ENCODE peak calls at places on chromosome 5, in four cellular contexts. One of them, this sample, is unnamed.

GRCh38 chr5:3600106-3600997 is 4.7 kb downstream of the IRX1 start:
- DNase-seq in H9: peak
- DNase-seq in IMR-90: no peak
- DNase-seq in H1: no peak
- DNase-seq in this sample: peak

GRCh38 chr5:53170748-53171349 is 61.3 kb upstream of the MOCS2 start:
- DNase-seq in H1: no peak
- DNase-seq in IMR-90: peak
- DNase-seq in H9: no peak
- DNase-seq in this sample: peak

GRCh38 chr5:135222171-135222681 is 176.8 kb downstream of the MACROH2A1 start:
- DNase-seq in IMR-90: no peak
- DNase-seq in H1: no peak
- DNase-seq in H9: no peak
- DNase-seq in this sample: no peak

GRCh38 chr5:65034029-65034781 is 265.5 kb downstream of the CWC27 start:
- DNase-seq in H9: no peak
- DNase-seq in IMR-90: no peak
- DNase-seq in H1: no peak
- DNase-seq in this sample: no peak

GRCh38 chr5:97488126-97488668 is 305.1 kb upstream of the RIOK2 start:
- DNase-seq in H1: no peak
- DNase-seq in H9: no peak
- DNase-seq in IMR-90: no peak
- DNase-seq in this sample: no peak

GRCh38 chr5:74464512-74465209 is 175.9 kb downstream of the ENC1 start:
- DNase-seq in IMR-90: peak
- DNase-seq in H9: no peak
- DNase-seq in H1: no peak
- DNase-seq in this sample: no peak

GRCh38 chr5:172678902-172679301 is 37.8 kb downstream of the NEURL1B start:
- DNase-seq in IMR-90: no peak
- DNase-seq in H1: no peak
- DNase-seq in H9: no peak
- DNase-seq in this sample: no peak

GRCh38 chr5:179314606-179315355 is 30.5 kb downstream of the ADAMTS2 start:
- DNase-seq in H1: no peak
- DNase-seq in H9: no peak
- DNase-seq in IMR-90: no peak
- DNase-seq in this sample: no peak

GRCh38 chr5:120872292-120872691 is 408.2 kb downstream of the PRR16 start:
- DNase-seq in IMR-90: no peak
- DNase-seq in H9: no peak
- DNase-seq in H1: no peak
- DNase-seq in this sample: no peak

GRCh38 chr5:109160468-109160867 is 249.3 kb downstream of the PJA2 start:
- DNase-seq in IMR-90: no peak
- DNase-seq in H1: no peak
- DNase-seq in H9: no peak
- DNase-seq in this sample: no peak

GRCh38 chr5:100643473-100643872 is 108.3 kb downstream of the FAM174A start:
- DNase-seq in H1: no peak
- DNase-seq in IMR-90: no peak
- DNase-seq in H9: no peak
- DNase-seq in this sample: peak

GRCh38 chr5:9165567-9165966 is 380.3 kb downstream of the SEMA5A start:
- DNase-seq in H1: no peak
- DNase-seq in H9: no peak
- DNase-seq in IMR-90: no peak
- DNase-seq in this sample: no peak
- H4K5ac ChIP-seq in H1: no peak
- H4K5ac ChIP-seq in H9: no peak
- H4K5ac ChIP-seq in IMR-90: no peak
- H4K5ac ChIP-seq in this sample: no peak

DNA sequence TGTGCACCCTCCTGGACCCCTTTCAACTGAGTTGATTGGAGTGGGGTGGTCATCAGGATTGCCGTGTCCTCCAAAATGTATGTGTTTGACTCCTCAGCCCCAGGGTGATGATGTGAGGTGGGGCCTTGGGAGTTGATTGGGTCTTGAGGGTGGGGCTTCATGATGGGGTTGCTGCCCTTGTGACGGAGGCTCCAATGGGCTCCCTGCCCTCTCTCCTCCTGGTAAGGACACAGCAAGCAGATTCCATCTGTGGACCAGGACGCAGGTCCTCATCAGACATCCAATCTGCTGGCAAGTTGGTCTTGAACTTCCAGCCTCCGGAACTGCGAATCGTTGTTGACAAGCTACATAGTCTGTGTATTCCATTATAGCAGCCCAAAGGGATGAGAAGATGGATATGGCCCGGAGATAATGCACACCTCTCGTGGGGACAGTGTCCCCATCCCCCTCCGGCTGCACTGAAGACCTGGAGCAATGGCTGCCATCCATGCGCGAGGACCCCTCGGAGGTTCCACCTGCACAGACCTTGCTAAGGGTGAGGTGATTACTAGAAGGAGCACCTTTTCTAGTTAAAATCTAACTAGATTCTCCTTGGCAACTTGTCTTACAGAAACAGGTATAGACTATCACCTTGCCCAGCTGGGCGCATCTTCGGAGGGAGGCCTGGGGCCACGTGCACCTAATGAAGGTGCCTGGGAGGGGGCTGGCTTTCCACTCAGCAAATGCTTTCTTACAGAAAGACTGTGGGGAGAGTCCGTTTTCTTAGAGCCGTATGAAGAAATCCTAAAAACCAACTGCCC is 75.7 kb upstream of the IRX4 start:
- DNase-seq in IMR-90: no peak
- DNase-seq in H1: no peak
- DNase-seq in H9: no peak
- DNase-seq in this sample: no peak
- H2BK5ac ChIP-seq in IMR-90: no peak
- H2BK5ac ChIP-seq in H1: no peak
- H2BK5ac ChIP-seq in H9: no peak
- H2BK5ac ChIP-seq in this sample: no peak

GRCh38 chr5:122701640-122702523 is 73.0 kb upstream of the SNX2 start:
- DNase-seq in H9: no peak
- DNase-seq in H1: no peak
- DNase-seq in IMR-90: no peak
- DNase-seq in this sample: peak

GRCh38 chr5:122703214-122703613 is 71.7 kb upstream of the SNX2 start:
- DNase-seq in IMR-90: no peak
- DNase-seq in H1: no peak
- DNase-seq in H9: no peak
- DNase-seq in this sample: no peak

GRCh38 chr5:122702524-122702875 is 72.4 kb upstream of the SNX2 start:
- DNase-seq in H1: no peak
- DNase-seq in IMR-90: no peak
- DNase-seq in H9: no peak
- DNase-seq in this sample: no peak

GRCh38 chr5:122705876-122706275 is 69.0 kb upstream of the SNX2 start:
- DNase-seq in H1: no peak
- DNase-seq in H9: no peak
- DNase-seq in IMR-90: no peak
- DNase-seq in this sample: peak

DNA sequence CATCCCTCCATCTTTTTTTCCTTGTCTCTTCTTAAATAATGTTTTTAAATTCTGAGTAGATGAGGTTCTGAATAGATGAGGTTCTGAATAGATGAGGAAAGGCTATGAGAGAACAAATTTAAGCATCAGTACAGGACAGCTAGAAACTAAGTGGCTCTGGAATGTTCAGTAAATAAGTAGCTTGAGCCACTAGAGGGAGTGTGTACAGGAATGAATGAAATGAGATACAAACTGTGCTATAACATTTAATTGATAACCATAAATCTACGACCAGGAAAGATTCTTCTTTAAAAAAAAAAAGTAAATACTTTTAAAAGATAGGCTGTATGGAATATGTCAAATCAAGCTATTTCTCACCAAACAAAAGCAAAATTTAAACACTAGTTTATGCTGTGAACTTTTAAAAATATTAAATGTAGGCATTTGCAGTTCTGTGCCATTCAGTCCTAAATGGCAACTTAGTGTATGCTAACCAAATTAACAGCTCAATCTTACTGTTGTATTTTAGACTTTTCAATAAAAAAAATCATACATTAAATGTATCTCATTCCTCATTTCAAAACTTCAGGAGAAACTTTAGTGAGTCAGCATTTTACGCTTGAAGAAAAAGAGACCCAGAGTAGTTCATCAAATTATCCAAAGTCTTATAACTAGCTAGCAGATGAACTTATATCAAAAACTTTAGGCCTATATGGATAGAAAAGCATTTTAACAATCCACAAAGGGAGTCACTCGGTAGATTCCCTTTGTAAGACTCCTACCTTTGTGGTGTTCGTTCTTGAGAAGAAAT is 70.4 kb upstream of the SNX2 start:
- DNase-seq in IMR-90: peak
- DNase-seq in H1: no peak
- DNase-seq in H9: no peak
- DNase-seq in this sample: peak
- H3K4me2 ChIP-seq in IMR-90: no peak
- H3K4me2 ChIP-seq in H1: no peak
- H3K4me2 ChIP-seq in H9: no peak
- H3K4me2 ChIP-seq in this sample: no peak

GRCh38 chr5:61886214-61886613 is 419.8 kb upstream of the KIF2A start:
- DNase-seq in IMR-90: no peak
- DNase-seq in H1: no peak
- DNase-seq in H9: no peak
- DNase-seq in this sample: no peak
- H4K5ac ChIP-seq in IMR-90: no peak
- H4K5ac ChIP-seq in H1: no peak
- H4K5ac ChIP-seq in H9: no peak
- H4K5ac ChIP-seq in this sample: no peak

DNA sequence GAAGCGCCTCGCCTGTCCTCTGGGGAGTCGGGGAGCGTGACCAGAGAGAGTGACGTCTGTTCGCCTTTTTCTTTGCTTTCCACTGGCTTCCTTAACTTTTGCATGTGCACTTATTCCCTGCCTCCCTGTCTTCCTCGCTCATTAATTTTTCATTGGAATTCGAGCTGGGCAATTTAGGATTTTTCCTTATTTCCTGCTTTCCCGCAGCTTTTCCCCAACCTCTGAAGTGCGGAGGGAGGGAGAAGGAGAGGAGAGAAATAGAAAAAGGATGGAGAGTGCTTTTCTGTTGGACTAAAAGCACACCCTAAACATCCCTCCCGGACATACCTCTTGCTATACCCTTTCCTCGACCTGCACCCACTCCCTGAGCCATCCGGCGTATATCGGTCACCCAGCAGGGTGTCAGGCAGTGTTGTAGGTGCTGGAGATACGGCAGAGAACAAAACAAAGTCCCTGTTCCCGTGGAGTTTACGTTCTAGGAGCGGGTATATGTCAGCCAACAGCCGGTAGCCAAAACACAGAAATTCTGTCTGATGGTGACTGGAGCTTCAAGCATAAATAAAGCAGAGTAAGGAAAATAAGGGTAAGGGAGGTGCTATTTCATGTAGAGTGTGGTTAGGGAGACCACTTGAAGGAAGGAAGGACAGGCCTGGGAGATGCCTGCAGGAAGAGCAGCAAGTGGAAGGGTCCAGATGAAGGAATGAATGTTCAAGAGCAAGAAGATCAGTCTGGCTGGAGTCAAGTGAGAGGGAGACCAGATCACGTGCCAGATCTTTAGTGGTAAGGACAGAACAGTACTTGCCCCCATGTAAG is 612 bp upstream of the ZFR start:
- DNase-seq in H1: no peak
- DNase-seq in H9: no peak
- DNase-seq in IMR-90: peak
- DNase-seq in this sample: no peak
- H2BK5ac ChIP-seq in H1: no peak
- H2BK5ac ChIP-seq in H9: no peak
- H2BK5ac ChIP-seq in IMR-90: peak
- H2BK5ac ChIP-seq in this sample: peak

DNA sequence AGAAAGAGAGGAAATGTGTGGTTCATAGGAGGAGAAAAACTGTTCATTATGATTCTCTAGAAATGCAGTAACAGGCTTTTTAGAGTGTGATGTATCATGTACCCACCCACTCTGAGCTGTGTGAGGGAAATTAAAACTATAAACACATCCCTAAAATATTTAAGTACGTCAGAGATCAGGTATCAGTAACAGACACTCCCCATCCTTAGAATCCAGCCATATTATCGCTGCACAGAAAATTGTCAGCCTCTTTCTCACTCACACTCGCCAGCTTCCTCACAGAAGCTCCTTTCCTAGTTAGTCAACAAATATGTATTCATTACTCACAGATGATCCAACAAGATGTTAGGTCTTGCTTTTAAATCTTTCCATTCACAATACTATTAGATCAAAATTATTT is 13.7 kb upstream of the MAST4 start:
- DNase-seq in H9: no peak
- DNase-seq in IMR-90: no peak
- DNase-seq in H1: no peak
- DNase-seq in this sample: no peak
- H3K4me2 ChIP-seq in H9: no peak
- H3K4me2 ChIP-seq in IMR-90: no peak
- H3K4me2 ChIP-seq in H1: no peak
- H3K4me2 ChIP-seq in this sample: no peak

GRCh38 chr5:41875121-41875520 is 4.9 kb upstream of the OXCT1 start:
- DNase-seq in H9: no peak
- DNase-seq in IMR-90: no peak
- DNase-seq in H1: no peak
- DNase-seq in this sample: no peak
- H4K5ac ChIP-seq in H9: no peak
- H4K5ac ChIP-seq in IMR-90: no peak
- H4K5ac ChIP-seq in H1: no peak
- H4K5ac ChIP-seq in this sample: no peak

This sample was measured in mesendoderm.